ENCODE peak calls at places on chromosomes 3 and 15, in four cellular contexts. D is keratinocyte, Z is K562, F is IMR-90. C is an unnamed sample.

GRCh38 chr15:37361621-37362020 is 261.3 kb upstream of the MEIS2 start:
- DNase-seq in D (no peak), Z (no peak), F (no peak), C (no peak)

GRCh38 chr15:47711654-47712053 is 5.7 kb upstream of the SEMA6D start:
- DNase-seq in D (no peak), Z (no peak), F (no peak), C (peak; percentile 26)

GRCh38 chr3:183626877-183627594 is 8.4 kb upstream of the KLHL24 start:
- DNase-seq in D (no peak), Z (no peak), F (no peak), C (no peak)

GRCh38 chr3:71930056-71930991 is 145.4 kb upstream of the PROK2 start:
- DNase-seq in D (peak; percentile 19), Z (peak; percentile 17), F (peak; percentile 17), C (no peak)

GRCh38 chr3:190092250-190092649 is 28.4 kb downstream of the P3H2 start:
- DNase-seq in D (no peak), Z (no peak), F (peak; percentile 91), C (peak; percentile 78)

GRCh38 chr15:25171856-25172687 is 217.3 kb downstream of the SNRPN start:
- DNase-seq in D (no peak), Z (no peak), F (no peak), C (no peak)

GRCh38 chr15:53009093-53009492 is 219.0 kb upstream of the ONECUT1 start:
- DNase-seq in D (no peak), Z (no peak), F (no peak), C (no peak)

GRCh38 chr3:58494107-58494506 is 2.2 kb downstream of the KCTD6 start:
- DNase-seq in D (no peak), Z (no peak), F (no peak), C (no peak)

GRCh38 chr15:77507911-77508310 is 87.2 kb downstream of the HMG20A start:
- DNase-seq in D (no peak), Z (no peak), F (peak; percentile 59), C (peak; percentile 82)

GRCh38 chr15:98070132-98070531 is 109.6 kb downstream of the ARRDC4 start:
- DNase-seq in D (no peak), Z (no peak), F (no peak), C (no peak)
- H3K9me1 ChIP-seq in D (no peaks in the 10 kb centered on the region), Z (no peaks in the 10 kb centered on the region), F (no peaks in the 10 kb centered on the region), C (no peaks in the 10 kb centered on the region)

GRCh38 chr3:128499724-128500275 is 6.8 kb upstream of the GATA2 start:
- DNase-seq in D (no peak), Z (no peak), F (no peak), C (no peak)

GRCh38 chr3:128501431-128501830 is 8.4 kb upstream of the GATA2 start:
- DNase-seq in D (no peak), Z (no peak), F (no peak), C (no peak)

GRCh38 chr3:128498901-128499530 is 6.0 kb upstream of the GATA2 start:
- DNase-seq in D (no peak), Z (no peak), F (no peak), C (no peak)

GRCh38 chr3:128502712-128503111 is 9.7 kb upstream of the GATA2 start:
- DNase-seq in D (no peak), Z (no peak), F (no peak), C (no peak)

DNA sequence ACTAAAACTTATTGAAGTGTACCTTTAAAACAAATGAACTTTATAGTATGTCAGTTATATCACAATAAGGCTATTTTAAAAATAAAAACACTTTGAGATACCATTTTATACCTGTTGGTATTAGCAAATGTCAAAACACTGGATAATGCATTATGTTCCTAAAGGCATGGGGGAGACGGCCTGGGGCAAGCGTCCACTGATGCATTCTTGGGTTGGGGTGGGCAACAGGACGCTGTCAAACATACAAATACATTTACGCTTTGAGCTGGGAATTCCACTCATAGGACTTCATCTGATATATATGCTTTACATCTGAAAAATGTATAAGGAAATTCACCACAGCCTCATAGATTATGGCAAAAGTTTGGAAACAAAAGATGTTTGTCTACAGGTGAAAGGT is 7.6 kb upstream of the GATA2 start:
- DNase-seq in D (no peak), Z (no peak), F (no peak), C (no peak)
- H3K27me3 ChIP-seq in D (peaks cover 44% of the 10 kb centered on the region), Z (no peaks in the 10 kb centered on the region), F (peaks cover 14% of the 10 kb centered on the region), C (no peaks in the 10 kb centered on the region)

GRCh38 chr15:70646169-70646568 is 117.2 kb downstream of the UACA start:
- DNase-seq in D (no peak), Z (no peak), F (no peak), C (no peak)
- H3K9me1 ChIP-seq in D (no peaks in the 10 kb centered on the region), Z (no peaks in the 10 kb centered on the region), F (peaks cover 14% of the 10 kb centered on the region), C (no peaks in the 10 kb centered on the region)

GRCh38 chr15:45130291-45131000 is 652 bp downstream of the DUOX1 start:
- DNase-seq in D (no peak), Z (no peak), F (no peak), C (no peak)
- H3K27me3 ChIP-seq in D (no peaks in the 10 kb centered on the region), Z (peaks cover 28% of the 10 kb centered on the region), F (peaks cover 83% of the 10 kb centered on the region), C (peaks cover 90% of the 10 kb centered on the region)

GRCh38 chr15:41116872-41117242 is 777 bp upstream of the INO80 start:
- DNase-seq in D (no peak), Z (no peak), F (no peak), C (no peak)

GRCh38 chr15:41115652-41116115 is 396 bp downstream of the INO80 start:
- DNase-seq in D (peak; percentile 49), Z (peak; percentile 90), F (peak; percentile 48), C (peak; percentile 51)

GRCh38 chr15:41116116-41116871 is at the start of gene INO80:
- DNase-seq in D (peak; percentile 89), Z (peak; percentile 87), F (peak; percentile 99), C (peak; percentile 97)

GRCh38 chr15:41115088-41115651 is 910 bp downstream of the INO80 start:
- DNase-seq in D (peak; percentile 25), Z (peak; percentile 21), F (peak; percentile 35), C (peak; percentile 52)
- H3K9me1 ChIP-seq in D (no peaks in the 10 kb centered on the region), Z (no peaks in the 10 kb centered on the region), F (no peaks in the 10 kb centered on the region), C (no peaks in the 10 kb centered on the region)

GRCh38 chr15:51114437-51115119 is 19.9 kb upstream of the TNFAIP8L3 start:
- DNase-seq in D (no peak), Z (no peak), F (no peak), C (peak; percentile 49)
- H3K27me3 ChIP-seq in D (no peaks in the 10 kb centered on the region), Z (peaks cover 2% of the 10 kb centered on the region), F (no peaks in the 10 kb centered on the region), C (no peaks in the 10 kb centered on the region)

GRCh38 chr3:41364736-41365135 is 165.4 kb downstream of the CTNNB1 start:
- DNase-seq in D (no peak), Z (no peak), F (no peak), C (no peak)
- H3K9me1 ChIP-seq in D (no peaks in the 10 kb centered on the region), Z (no peaks in the 10 kb centered on the region), F (no peaks in the 10 kb centered on the region), C (no peaks in the 10 kb centered on the region)

DNA sequence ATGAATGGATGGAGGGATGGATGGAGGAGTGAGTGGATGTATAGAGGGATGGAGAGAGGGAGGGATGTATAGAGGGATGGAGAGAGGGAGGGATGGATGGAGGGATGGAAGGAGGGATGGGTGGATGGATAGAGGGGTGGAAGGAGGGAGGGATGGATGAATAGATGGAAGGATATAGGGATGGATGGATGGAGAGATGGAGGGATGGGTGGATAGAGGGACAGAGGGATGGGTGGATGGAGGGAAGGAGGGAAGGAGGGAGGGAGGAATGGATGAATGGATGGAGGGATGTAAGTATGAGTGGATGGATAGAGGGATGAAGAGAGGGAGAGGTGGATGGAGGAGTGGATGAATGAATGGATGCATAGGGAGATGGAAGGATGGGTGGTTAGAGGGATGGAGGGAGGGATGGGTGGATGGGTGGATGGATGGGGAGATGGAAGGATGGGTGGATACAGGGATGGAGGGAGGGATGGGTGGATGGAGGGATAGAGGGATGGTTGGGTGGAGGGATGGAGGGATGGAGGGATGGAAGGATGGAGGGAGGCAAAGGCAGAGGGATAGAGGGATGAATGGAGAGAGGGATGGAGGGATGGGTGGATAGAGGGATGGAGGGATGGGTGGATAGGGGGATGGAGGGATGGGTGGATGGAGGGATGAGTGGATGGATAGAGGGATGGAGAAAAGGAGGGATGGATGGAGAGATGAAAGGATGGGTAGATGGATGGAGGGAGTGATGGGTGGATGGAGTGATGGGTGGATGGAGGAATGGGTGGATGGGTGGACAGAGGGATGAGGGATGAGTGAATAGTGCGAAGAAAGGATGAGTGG is 313.8 kb downstream of the UACA start:
- DNase-seq in D (no peak), Z (no peak), F (no peak), C (no peak)
- H3K27me3 ChIP-seq in D (peaks cover 41% of the 10 kb centered on the region), Z (no peaks in the 10 kb centered on the region), F (peaks cover 52% of the 10 kb centered on the region), C (peaks cover 4% of the 10 kb centered on the region)

GRCh38 chr3:112391648-112392047 is 58.7 kb downstream of the CD200 start:
- DNase-seq in D (no peak), Z (no peak), F (no peak), C (no peak)
- H3K9me1 ChIP-seq in D (no peaks in the 10 kb centered on the region), Z (no peaks in the 10 kb centered on the region), F (peaks cover 3% of the 10 kb centered on the region), C (no peaks in the 10 kb centered on the region)

GRCh38 chr3:50221413-50222168 is 14.4 kb upstream of the GNAI2 start:
- DNase-seq in D (no peak), Z (no peak), F (no peak), C (no peak)

GRCh38 chr3:50220109-50220508 is 15.0 kb downstream of the SLC38A3 start:
- DNase-seq in D (no peak), Z (no peak), F (no peak), C (no peak)

GRCh38 chr3:50219285-50219684 is 14.2 kb downstream of the SLC38A3 start:
- DNase-seq in D (no peak), Z (no peak), F (no peak), C (no peak)

GRCh38 chr3:50222169-50222528 is 13.9 kb upstream of the GNAI2 start:
- DNase-seq in D (no peak), Z (no peak), F (no peak), C (no peak)

GRCh38 chr3:50221051-50221412 is 15.0 kb upstream of the GNAI2 start:
- DNase-seq in D (no peak), Z (no peak), F (no peak), C (no peak)
- H3K27me3 ChIP-seq in D (peaks cover 4% of the 10 kb centered on the region), Z (peaks cover 3% of the 10 kb centered on the region), F (peaks cover 18% of the 10 kb centered on the region), C (no peaks in the 10 kb centered on the region)

C was measured in endothelial cell of umbilical vein.